ENCODE peak calls at places on chromosomes 2 and 18, in five cellular contexts. One of them, this sample, is unnamed.

GRCh38 chr2:41994661-41995060 is 53.2 kb upstream of the PKDCC start:
- DNase-seq in LoVo: no peak
- DNase-seq in GM12865: no peak
- DNase-seq in HT-29: no peak
- DNase-seq in DMS153: no peak
- DNase-seq in this sample: no peak

GRCh38 chr2:214781226-214781625 is 28.3 kb downstream of the BARD1 start:
- DNase-seq in LoVo: no peak
- DNase-seq in GM12865: no peak
- DNase-seq in HT-29: no peak
- DNase-seq in DMS153: no peak
- DNase-seq in this sample: no peak

GRCh38 chr2:160214461-160215055 is 14.5 kb upstream of the ITGB6 start:
- DNase-seq in DMS153: no peak
- DNase-seq in HT-29: peak
- DNase-seq in LoVo: peak
- DNase-seq in GM12865: no peak
- DNase-seq in this sample: no peak

GRCh38 chr2:1294882-1295281 is 118.4 kb upstream of the TPO start:
- DNase-seq in HT-29: no peak
- DNase-seq in GM12865: no peak
- DNase-seq in LoVo: no peak
- DNase-seq in DMS153: no peak
- DNase-seq in this sample: no peak

GRCh38 chr18:22342625-22343024 is 75.1 kb downstream of the CTAGE1 start:
- DNase-seq in GM12865: no peak
- DNase-seq in DMS153: no peak
- DNase-seq in HT-29: peak
- DNase-seq in LoVo: peak
- DNase-seq in this sample: no peak

GRCh38 chr18:7221424-7222155 is 9.3 kb upstream of the LRRC30 start:
- DNase-seq in HT-29: peak
- DNase-seq in LoVo: peak
- DNase-seq in DMS153: peak
- DNase-seq in GM12865: peak
- DNase-seq in this sample: no peak

GRCh38 chr2:215677466-215677865 is 241.6 kb upstream of the FN1 start:
- DNase-seq in GM12865: no peak
- DNase-seq in LoVo: no peak
- DNase-seq in HT-29: no peak
- DNase-seq in DMS153: no peak
- DNase-seq in this sample: no peak

GRCh38 chr2:85734015-85734414 is 19.8 kb upstream of the ATOH8 start:
- DNase-seq in HT-29: no peak
- DNase-seq in LoVo: no peak
- DNase-seq in DMS153: no peak
- DNase-seq in GM12865: no peak
- DNase-seq in this sample: no peak

GRCh38 chr2:66794115-66794514 is 359.2 kb downstream of the MEIS1 start:
- DNase-seq in DMS153: no peak
- DNase-seq in LoVo: no peak
- DNase-seq in HT-29: no peak
- DNase-seq in GM12865: no peak
- DNase-seq in this sample: no peak

GRCh38 chr2:101696272-101697123 is 1.0 kb upstream of the MAP4K4 start:
- DNase-seq in GM12865: no peak
- DNase-seq in DMS153: no peak
- DNase-seq in HT-29: peak
- DNase-seq in LoVo: no peak
- DNase-seq in this sample: no peak

GRCh38 chr18:10291568-10291981 is 162.9 kb upstream of the APCDD1 start:
- DNase-seq in LoVo: no peak
- DNase-seq in GM12865: no peak
- DNase-seq in HT-29: no peak
- DNase-seq in DMS153: no peak
- DNase-seq in this sample: no peak

GRCh38 chr18:23949863-23950262 is 64.7 kb upstream of the TTC39C start:
- DNase-seq in HT-29: no peak
- DNase-seq in LoVo: no peak
- DNase-seq in GM12865: no peak
- DNase-seq in DMS153: no peak
- DNase-seq in this sample: no peak

GRCh38 chr2:187057466-187057865 is 208.5 kb upstream of the ZSWIM2 start:
- DNase-seq in LoVo: no peak
- DNase-seq in DMS153: no peak
- DNase-seq in HT-29: no peak
- DNase-seq in GM12865: no peak
- DNase-seq in this sample: no peak

GRCh38 chr2:71346065-71346464 is 14.5 kb downstream of the ZNF638 start:
- DNase-seq in LoVo: no peak
- DNase-seq in HT-29: no peak
- DNase-seq in GM12865: no peak
- DNase-seq in DMS153: no peak
- DNase-seq in this sample: no peak

GRCh38 chr2:230869691-230870543 is 5.2 kb downstream of the ITM2C start:
- DNase-seq in DMS153: no peak
- DNase-seq in HT-29: no peak
- DNase-seq in LoVo: no peak
- DNase-seq in GM12865: no peak
- DNase-seq in this sample: peak

This sample was measured in GM10248.